ENCODE peak calls at places on chromosomes 16 and 17, in seven cellular contexts. K is K562, M is H1, L is SK-N-SH, P is GM12878, G is GM12892, R is HepG2. E is an unnamed sample.

GRCh38 chr17:55356440-55357328 is 65.0 kb downstream of the MMD start:
- DNase-seq in M (peak), R (peak), P (peak), L (peak), K (peak), G (peak), E (peak)

GRCh38 chr16:28910046-28911031 is 14.7 kb downstream of the RABEP2 start:
- DNase-seq in L (no peak), P (no peak), R (no peak), G (no peak), K (no peak), M (no peak), E (no peak)

GRCh38 chr17:31508310-31509094 is 117.0 kb downstream of the RAB11FIP4 start:
- DNase-seq in G (no peak), M (no peak), R (peak), K (peak), L (no peak), P (peak), E (no peak)

GRCh38 chr16:29820730-29821662 is 734 bp downstream of the MVP start:
- DNase-seq in P (peak), L (no peak), K (no peak), R (no peak), G (peak), M (no peak), E (peak)

GRCh38 chr16:3482659-3483241 is 12.5 kb downstream of the C16orf90 start:
- DNase-seq in R (no peak), M (no peak), L (peak), K (no peak), P (no peak), G (no peak), E (no peak)

GRCh38 chr16:55622930-55623561 is 32.7 kb upstream of the SLC6A2 start:
- DNase-seq in R (peak), P (no peak), L (peak), M (peak), K (peak), G (no peak), E (no peak)

GRCh38 chr17:681738-682137 is 32.9 kb downstream of the VPS53 start:
- DNase-seq in P (no peak), G (no peak), K (no peak), L (no peak), R (no peak), M (no peak), E (no peak)

GRCh38 chr16:12679660-12680272 is 123.9 kb downstream of the CPPED1 start:
- DNase-seq in P (no peak), R (no peak), L (no peak), K (no peak), G (no peak), M (no peak), E (no peak)

GRCh38 chr17:66675991-66676371 is 158.9 kb upstream of the CACNG5 start:
- DNase-seq in G (no peak), K (no peak), L (no peak), P (no peak), M (no peak), R (no peak), E (no peak)

GRCh38 chr16:66881560-66881959 is 1.2 kb downstream of the PDP2 start:
- DNase-seq in G (no peak), P (no peak), M (no peak), L (no peak), R (no peak), K (no peak), E (no peak)

GRCh38 chr17:82299452-82299851 is 18.0 kb downstream of the CD7 start:
- DNase-seq in M (no peak), L (no peak), R (no peak), K (no peak), P (no peak), G (no peak), E (no peak)

GRCh38 chr16:56295739-56296527 is 104.6 kb downstream of the GNAO1 start:
- DNase-seq in P (no peak), M (no peak), K (no peak), L (peak), G (no peak), R (no peak), E (no peak)

GRCh38 chr16:69413045-69413664 is 11.3 kb upstream of the CYB5B start:
- DNase-seq in R (peak), L (no peak), P (no peak), G (no peak), M (no peak), K (no peak), E (no peak)

GRCh38 chr16:69419956-69420355 is 4.5 kb upstream of the CYB5B start:
- DNase-seq in L (no peak), P (no peak), M (no peak), G (no peak), R (no peak), K (no peak), E (no peak)

GRCh38 chr16:69412287-69412686 is 12.1 kb upstream of the CYB5B start:
- DNase-seq in P (no peak), L (no peak), M (no peak), G (no peak), R (no peak), K (no peak), E (no peak)

GRCh38 chr16:69423189-69423588 is 1.2 kb upstream of the CYB5B start:
- DNase-seq in R (no peak), M (no peak), L (no peak), G (no peak), K (no peak), P (no peak), E (no peak)

GRCh38 chr16:69417537-69418199 is 6.8 kb upstream of the CYB5B start:
- DNase-seq in L (no peak), K (no peak), R (peak), P (no peak), M (no peak), G (no peak), E (no peak)
- TF ChIP-seq POLR2AphosphoS5 in L (no peak), K (no peak), R (no peak), P (no peak), M (no peak), G (no peak), E (no peak)

GRCh38 chr16:71698491-71698890 is 26.0 kb downstream of the PHLPP2 start:
- DNase-seq in G (no peak), M (no peak), P (no peak), K (no peak), L (no peak), R (no peak), E (no peak)

GRCh38 chr16:71707199-71707598 is 17.3 kb downstream of the PHLPP2 start:
- DNase-seq in P (no peak), L (no peak), K (no peak), G (no peak), R (no peak), M (peak), E (no peak)

GRCh38 chr16:71700822-71701221 is 23.7 kb downstream of the PHLPP2 start:
- DNase-seq in G (no peak), M (no peak), K (no peak), L (no peak), P (no peak), R (no peak), E (no peak)

GRCh38 chr16:71708696-71709095 is 15.8 kb downstream of the PHLPP2 start:
- DNase-seq in K (no peak), G (no peak), P (no peak), L (no peak), R (no peak), M (no peak), E (no peak)

DNA sequence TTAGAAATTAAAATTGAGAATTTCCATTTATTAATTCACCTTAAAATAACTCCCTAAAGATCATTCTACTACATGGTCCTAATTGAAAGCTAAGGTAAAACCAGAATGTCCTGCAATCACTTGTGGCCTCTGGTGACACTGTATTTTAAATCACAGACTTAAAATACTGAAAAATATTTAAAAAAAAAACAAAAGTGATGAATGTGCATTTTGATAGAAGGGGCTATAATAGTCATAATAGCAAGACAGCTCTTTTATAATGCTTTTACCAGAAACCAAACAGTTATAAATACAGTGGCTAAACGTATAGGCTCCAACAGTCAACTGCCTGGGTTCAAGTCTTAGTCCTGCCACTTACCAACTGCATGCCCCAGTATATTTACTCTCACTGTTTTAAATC is 21.2 kb downstream of the PHLPP2 start:
- DNase-seq in R (no peak), P (no peak), M (no peak), K (no peak), G (no peak), L (no peak), E (no peak)
- TF ChIP-seq TAF1 in R (no peak), P (no peak), M (no peak), K (no peak), G (no peak), L (no peak), E (no peak)

GRCh38 chr16:31471875-31472558 is at the start of gene TGFB1I1:
- DNase-seq in L (peak), M (no peak), G (no peak), R (no peak), K (no peak), P (no peak), E (no peak)
- TF ChIP-seq POLR2AphosphoS5 in L (peak), M (no peak), G (no peak), R (no peak), K (no peak), P (no peak), E (no peak)

DNA sequence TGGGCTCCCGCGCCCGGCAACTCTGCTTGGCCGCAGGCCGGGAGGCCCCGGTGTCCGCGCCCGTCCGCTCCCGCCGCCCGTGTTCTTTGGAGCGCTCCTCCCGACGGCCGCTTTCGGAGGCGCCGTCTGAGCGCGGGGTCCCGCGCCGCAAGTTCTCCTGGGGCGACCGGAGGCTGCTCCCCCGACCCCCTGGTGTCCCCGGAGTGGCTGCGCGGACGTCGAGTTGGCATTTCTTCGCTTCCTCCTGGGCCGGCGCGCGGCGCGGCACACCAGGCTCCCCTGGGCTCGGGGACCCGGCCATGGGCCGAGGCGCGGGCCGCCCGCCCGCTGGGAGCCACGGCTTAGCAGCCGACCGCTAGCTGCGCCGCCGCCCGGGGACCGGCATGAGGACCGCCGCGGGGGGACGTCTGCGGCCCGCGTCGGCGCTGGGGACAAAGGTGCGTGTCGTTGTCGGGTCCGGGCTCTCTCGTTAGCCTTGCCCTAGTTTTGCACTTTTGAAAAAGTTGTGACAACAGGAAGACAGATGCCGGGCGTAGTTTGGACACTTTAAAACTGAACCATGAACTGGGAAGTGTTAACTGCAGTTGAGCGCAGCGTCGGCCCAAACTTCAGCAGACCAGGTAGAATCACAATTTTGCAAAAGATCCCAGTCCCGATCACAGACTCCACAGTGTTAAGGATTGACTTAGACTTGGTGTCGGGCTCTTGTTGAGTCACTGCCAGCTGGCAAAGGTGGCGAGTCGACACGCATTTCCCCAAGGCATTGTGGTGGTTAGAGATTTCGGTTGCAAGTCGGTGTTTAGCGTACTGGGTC is 700 bp downstream of the UBN1 start:
- DNase-seq in R (peak), G (peak), L (peak), M (no peak), P (no peak), K (peak), E (peak)
- TF ChIP-seq TAF1 in R (no peak), G (no peak), L (no peak), M (no peak), P (peak), K (no peak), E (no peak)

GRCh38 chr17:57782642-57783337 is 37.7 kb upstream of the CCDC182 start:
- DNase-seq in R (no peak), L (peak), G (no peak), M (no peak), K (no peak), P (no peak), E (no peak)

GRCh38 chr17:57781386-57782050 is 36.4 kb upstream of the CCDC182 start:
- DNase-seq in P (no peak), G (no peak), R (no peak), L (peak), M (no peak), K (no peak), E (no peak)

GRCh38 chr17:57783338-57783742 is 38.2 kb upstream of the CCDC182 start:
- DNase-seq in P (no peak), K (peak), G (peak), R (peak), M (peak), L (peak), E (peak)

GRCh38 chr17:57784226-57784895 is 39.3 kb upstream of the CCDC182 start:
- DNase-seq in G (no peak), P (no peak), M (no peak), L (no peak), K (no peak), R (no peak), E (no peak)

GRCh38 chr17:57782051-57782490 is 37.0 kb upstream of the CCDC182 start:
- DNase-seq in K (no peak), G (no peak), R (no peak), P (no peak), L (peak), M (no peak), E (no peak)
- TF ChIP-seq POLR2AphosphoS5 in K (no peak), G (no peak), R (no peak), P (no peak), L (no peak), M (no peak), E (no peak)

DNA sequence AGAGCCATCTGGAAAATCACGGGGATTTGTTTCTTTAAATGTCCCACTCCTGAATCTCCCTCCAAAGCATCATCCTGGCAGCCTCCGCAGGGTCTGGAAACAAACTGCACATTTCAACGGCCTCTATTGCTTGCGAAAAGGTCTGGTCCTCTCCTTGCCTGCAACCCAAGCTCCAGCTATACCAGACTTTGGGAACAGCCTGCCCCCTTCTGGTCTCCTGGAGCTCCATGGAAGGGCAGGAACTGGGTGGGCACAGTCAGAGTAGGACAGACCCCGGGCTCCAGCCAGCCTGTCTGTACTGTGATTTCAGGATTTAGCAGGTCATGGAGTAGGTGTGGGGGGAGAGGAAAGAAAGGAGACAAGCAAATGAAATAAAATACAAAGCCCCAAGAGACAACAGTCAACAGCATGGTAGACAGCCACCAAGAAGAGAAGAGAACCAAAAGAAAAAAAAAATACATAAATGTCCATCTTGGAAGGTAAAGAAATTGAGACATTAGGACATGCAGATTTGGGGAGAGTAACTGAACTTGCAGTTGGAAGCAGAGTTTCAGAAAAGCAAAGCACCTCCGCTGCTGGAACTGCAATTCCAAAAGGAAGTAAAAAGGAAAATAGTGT is 2.7 kb downstream of the XYLT1 start:
- DNase-seq in K (peak), R (peak), P (no peak), G (no peak), M (no peak), L (peak), E (no peak)
- TF ChIP-seq TAF1 in K (no peak), R (no peak), P (no peak), G (no peak), M (no peak), L (no peak), E (no peak)